ENCODE peak calls at places on chromosome 16, in four cellular contexts. C is nephron progenitor cell; E is vagina; Z is CD8-positive, alpha-beta T cell. X is an unnamed sample.

GRCh38 chr16:88784856-88785105 is 239 bp downstream of the PIEZO1 start:
- DNase-seq in C (no peak), E (no peak), Z (no peak), X (no peak)

GRCh38 chr16:28935924-28936783 is 4.4 kb downstream of the CD19 start:
- DNase-seq in C (peak), E (no peak), Z (peak), X (no peak)

GRCh38 chr16:30340621-30341020 is 14.5 kb downstream of the CD2BP2 start:
- DNase-seq in C (no peak), E (peak), Z (peak), X (no peak)

GRCh38 chr16:72561-73537 is at the start of gene RHBDF1:
- DNase-seq in C (peak), E (no peak), Z (no peak), X (no peak)

GRCh38 chr16:86611958-86612357 is 33.6 kb downstream of the FOXL1 start:
- DNase-seq in C (no peak), E (no peak), Z (no peak), X (no peak)

GRCh38 chr16:1877804-1878203 is 5.8 kb upstream of the MEIOB start:
- DNase-seq in C (no peak), E (no peak), Z (no peak), X (no peak)

GRCh38 chr16:30491744-30492308 is 19.3 kb downstream of the ITGAL start:
- DNase-seq in C (no peak), E (no peak), Z (peak), X (no peak)

GRCh38 chr16:47057631-47057996 is 84.1 kb upstream of the DNAJA2 start:
- DNase-seq in C (no peak), E (no peak), Z (no peak), X (no peak)

GRCh38 chr16:58842156-58842555 is 108.0 kb upstream of the GOT2 start:
- DNase-seq in C (no peak), E (no peak), Z (no peak), X (no peak)

GRCh38 chr16:67445126-67445426 is 14.2 kb downstream of the HSD11B2 start:
- DNase-seq in C (no peak), E (no peak), Z (no peak), X (no peak)

GRCh38 chr16:67446968-67447507 is 16.1 kb downstream of the HSD11B2 start:
- DNase-seq in C (no peak), E (no peak), Z (no peak), X (no peak)

GRCh38 chr16:67445913-67446907 is 15.3 kb downstream of the HSD11B2 start:
- DNase-seq in C (no peak), E (no peak), Z (no peak), X (no peak)

GRCh38 chr16:67444259-67445125 is 13.6 kb downstream of the HSD11B2 start:
- DNase-seq in C (no peak), E (no peak), Z (no peak), X (no peak)

GRCh38 chr16:67445441-67445912 is 14.6 kb downstream of the HSD11B2 start:
- DNase-seq in C (no peak), E (no peak), Z (no peak), X (no peak)
- TF ChIP-seq CTCF in C (no peak), E (no peak), Z (no peak), X (no peak)

GRCh38 chr16:68711421-68712139 is 25.5 kb upstream of the CDH1 start:
- DNase-seq in C (no peak), E (no peak), Z (no peak), X (no peak)

GRCh38 chr16:68704232-68704867 is 32.7 kb upstream of the CDH1 start:
- DNase-seq in C (peak), E (no peak), Z (peak), X (peak)

GRCh38 chr16:68713430-68713829 is 23.7 kb upstream of the CDH1 start:
- DNase-seq in C (peak), E (no peak), Z (no peak), X (no peak)

DNA sequence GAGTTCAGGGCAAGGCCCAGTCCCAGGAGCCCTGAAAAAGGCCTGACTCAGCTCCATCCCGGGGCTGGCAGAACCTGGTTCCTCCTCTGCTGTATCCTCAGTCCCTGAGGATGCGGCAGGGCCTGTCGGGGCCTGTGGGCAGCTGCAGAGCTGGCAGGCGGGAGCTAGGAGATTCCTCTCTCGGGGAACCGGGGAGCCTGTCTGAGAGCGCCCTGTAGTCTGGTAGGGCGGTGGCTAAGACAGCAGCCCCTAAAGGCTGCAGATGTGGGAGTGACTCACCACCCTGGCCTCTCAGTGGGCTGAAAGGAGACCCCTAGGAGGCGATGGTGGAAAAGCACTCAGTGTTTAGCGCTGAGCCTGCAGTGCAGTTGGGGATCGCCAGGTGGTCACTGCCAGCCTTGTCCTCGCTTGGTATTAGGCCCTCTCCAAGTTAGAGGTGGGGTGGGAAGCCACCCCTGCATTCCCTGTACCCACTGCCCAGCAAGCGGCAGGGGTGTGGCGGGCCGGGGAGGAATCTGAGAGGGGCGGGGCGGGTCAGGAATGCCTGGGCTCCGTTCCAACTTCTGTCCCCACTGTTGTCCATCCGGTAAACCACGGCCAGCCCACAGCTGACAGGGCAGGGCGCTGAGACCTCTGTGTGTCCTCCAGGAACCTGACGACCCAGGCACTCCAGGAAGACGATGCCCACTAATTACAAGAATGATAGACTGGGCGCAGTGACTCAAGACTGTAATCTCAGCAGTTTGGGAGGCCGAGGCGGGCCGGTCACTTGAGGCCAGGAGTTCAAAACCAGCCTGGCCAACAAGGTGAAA is 29.5 kb upstream of the CDH1 start:
- DNase-seq in C (peak), E (no peak), Z (no peak), X (no peak)
- TF ChIP-seq CTCF in C (peak), E (no peak), Z (no peak), X (no peak)

DNA sequence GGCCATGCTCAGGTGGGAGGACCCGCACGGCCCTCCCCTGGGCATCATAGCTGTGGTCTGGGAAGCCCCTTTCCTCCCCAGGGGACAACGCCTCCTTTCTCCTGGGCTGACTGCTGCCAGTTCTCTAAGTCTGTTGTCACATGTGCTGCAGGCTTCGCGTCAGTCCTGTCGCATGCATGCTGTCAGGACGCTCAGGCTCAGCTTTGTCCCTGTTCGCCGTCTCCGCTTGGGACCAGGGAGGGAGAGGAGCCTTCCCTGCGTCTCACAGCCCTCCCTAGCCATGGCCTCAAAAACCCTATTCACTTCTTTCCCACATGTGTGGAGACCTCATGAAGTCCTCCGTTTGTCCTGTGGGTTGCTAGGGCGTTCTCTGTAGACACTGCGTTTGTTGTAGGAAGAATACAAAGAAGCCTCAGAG is 21.4 kb downstream of the LDHD start:
- DNase-seq in C (no peak), E (no peak), Z (no peak), X (no peak)
- TF ChIP-seq CTCF in C (no peak), E (no peak), Z (no peak), X (no peak)

DNA sequence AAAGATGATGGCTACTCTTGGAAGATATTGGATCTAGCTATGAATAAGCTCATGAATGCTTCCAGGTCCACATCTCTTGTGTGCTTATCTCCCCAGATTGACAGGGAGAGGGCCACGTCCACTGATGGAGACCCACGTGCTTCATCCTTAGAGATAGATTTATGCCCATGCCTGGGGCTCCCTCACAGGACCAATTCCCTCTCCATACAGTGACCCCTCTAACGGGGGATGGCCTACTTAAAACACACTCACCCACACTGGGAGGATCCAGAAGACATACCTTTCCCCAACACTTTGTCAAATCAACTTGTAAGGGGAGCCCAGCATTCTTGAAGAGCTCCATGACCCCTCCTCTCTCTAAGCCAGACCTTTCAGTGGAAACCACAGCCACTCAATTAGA is 169.7 kb upstream of the CDH5 start:
- DNase-seq in C (no peak), E (peak), Z (no peak), X (no peak)
- TF ChIP-seq CTCF in C (no peak), E (no peak), Z (no peak), X (no peak)

GRCh38 chr16:22813946-22814325 is at the start of gene HS3ST2:
- DNase-seq in C (peak), E (no peak), Z (no peak), X (peak)
- TF ChIP-seq CTCF in C (peak), E (no peak), Z (no peak), X (peak)

X was measured in D721Med.